ENCODE peak calls at places on chromosomes 4 and X, in ten cellular contexts. K, W, D, N, O, H, G, X, V and S are unnamed samples.

GRCh38 chr4:53861856-53862610 is 202.4 kb downstream of the CHIC2 start:
- DNase-seq in K (no peak), W (peak), D (no peak), N (peak), O (peak), H (peak), G (peak), X (no peak), V (no peak), S (no peak)

GRCh38 chr4:123055943-123056342 is 133.5 kb upstream of the NUDT6 start:
- DNase-seq in K (no peak), W (no peak), D (no peak), N (no peak), O (peak), H (peak), G (no peak), X (no peak), V (no peak), S (no peak)

GRCh38 chr4:141119071-141119470 is 14.2 kb downstream of the RNF150 start:
- DNase-seq in K (no peak), W (no peak), D (no peak), N (no peak), O (no peak), H (no peak), G (no peak), X (no peak), V (no peak), S (no peak)

GRCh38 chrX:40468033-40468979 is 112.5 kb upstream of the ATP6AP2 start:
- DNase-seq in K (no peak), W (peak), D (peak), N (peak), O (peak), H (peak), G (no peak), X (peak), V (peak), S (peak)

GRCh38 chr4:93830090-93830818 is 1.7 kb downstream of the ATOH1 start:
- DNase-seq in K (no peak), W (no peak), D (no peak), N (no peak), O (no peak), H (no peak), G (no peak), X (no peak), V (no peak), S (no peak)

GRCh38 chrX:154761977-154762528 is 611 bp upstream of the DKC1 start:
- DNase-seq in K (no peak), W (no peak), D (no peak), N (no peak), O (no peak), H (peak), G (no peak), X (no peak), V (no peak), S (no peak)

GRCh38 chr4:183797041-183797444 is 108.1 kb upstream of the STOX2 start:
- DNase-seq in K (no peak), W (peak), D (no peak), N (no peak), O (no peak), H (peak), G (no peak), X (no peak), V (no peak), S (no peak)

GRCh38 chr4:4614925-4615678 is 73.3 kb upstream of the STX18 start:
- DNase-seq in K (no peak), W (no peak), D (no peak), N (no peak), O (peak), H (no peak), G (peak), X (no peak), V (no peak), S (no peak)

GRCh38 chr4:8188743-8189550 is 10.1 kb upstream of the SH3TC1 start:
- DNase-seq in K (no peak), W (no peak), D (no peak), N (peak), O (no peak), H (peak), G (no peak), X (no peak), V (no peak), S (no peak)

GRCh38 chr4:156547891-156548290 is 423.7 kb downstream of the PDGFC start:
- DNase-seq in K (no peak), W (no peak), D (no peak), N (peak), O (peak), H (no peak), G (no peak), X (no peak), V (no peak), S (no peak)

GRCh38 chrX:18574591-18574990 is 97.3 kb downstream of the RS1 start:
- DNase-seq in K (no peak), W (peak), D (no peak), N (peak), O (peak), H (peak), G (peak), X (no peak), V (no peak), S (no peak)

GRCh38 chr4:188647820-188648380 is 508.7 kb downstream of the TRIML1 start:
- DNase-seq in K (no peak), W (no peak), D (no peak), N (no peak), O (no peak), H (peak), G (no peak), X (no peak), V (no peak), S (no peak)

GRCh38 chrX:67721321-67721720 is 177.5 kb downstream of the AR start:
- DNase-seq in K (no peak), W (no peak), D (no peak), N (no peak), O (no peak), H (no peak), G (no peak), X (no peak), V (no peak), S (no peak)

GRCh38 chr4:8350326-8350725 is 80.8 kb downstream of the HTRA3 start:
- DNase-seq in K (no peak), W (no peak), D (no peak), N (no peak), O (no peak), H (no peak), G (no peak), X (no peak), V (peak), S (no peak)

GRCh38 chr4:99986792-99987191 is 36.7 kb upstream of the H2AZ1 start:
- DNase-seq in K (no peak), W (no peak), D (no peak), N (no peak), O (no peak), H (no peak), G (no peak), X (no peak), V (no peak), S (no peak)

GRCh38 chrX:9456250-9457074 is 8.4 kb upstream of the TBL1X start:
- DNase-seq in K (no peak), W (no peak), D (no peak), N (no peak), O (no peak), H (no peak), G (no peak), X (peak), V (no peak), S (no peak)

GRCh38 chr4:26916195-26916594 is 55.6 kb downstream of the STIM2 start:
- DNase-seq in K (no peak), W (no peak), D (no peak), N (peak), O (peak), H (peak), G (no peak), X (no peak), V (no peak), S (no peak)

GRCh38 chr4:24425868-24426267 is 158.5 kb downstream of the DHX15 start:
- DNase-seq in K (no peak), W (no peak), D (no peak), N (no peak), O (no peak), H (no peak), G (no peak), X (no peak), V (no peak), S (no peak)

GRCh38 chr4:15779336-15779735 is 1.2 kb downstream of the CD38 start:
- DNase-seq in K (no peak), W (peak), D (no peak), N (peak), O (peak), H (peak), G (peak), X (no peak), V (peak), S (no peak)

GRCh38 chr4:145098675-145099037 is 545 bp downstream of the ABCE1 start:
- DNase-seq in K (no peak), W (peak), D (no peak), N (peak), O (peak), H (peak), G (no peak), X (peak), V (no peak), S (peak)

GRCh38 chr4:22170353-22170752 is 221.8 kb upstream of the KCNIP4 start:
- DNase-seq in K (no peak), W (no peak), D (no peak), N (peak), O (peak), H (peak), G (no peak), X (no peak), V (no peak), S (no peak)

GRCh38 chr4:52102587-52102986 is 51.5 kb downstream of the SPATA18 start:
- DNase-seq in K (no peak), W (peak), D (no peak), N (no peak), O (peak), H (peak), G (no peak), X (no peak), V (no peak), S (no peak)

GRCh38 chr4:7701866-7702649 is 237.6 kb downstream of the AFAP1 start:
- DNase-seq in K (no peak), W (no peak), D (no peak), N (no peak), O (no peak), H (no peak), G (no peak), X (no peak), V (no peak), S (no peak)

GRCh38 chrX:133859336-133859735 is 126.1 kb downstream of the GPC3 start:
- DNase-seq in K (no peak), W (no peak), D (no peak), N (no peak), O (no peak), H (peak), G (no peak), X (no peak), V (no peak), S (no peak)

GRCh38 chrX:56978172-56978571 is 17.2 kb downstream of the SPIN3 start:
- DNase-seq in K (no peak), W (peak), D (peak), N (peak), O (peak), H (peak), G (no peak), X (peak), V (no peak), S (peak)

GRCh38 chrX:1190596-1191145 is 21.8 kb downstream of the CRLF2 start:
- DNase-seq in K (no peak), W (no peak), D (no peak), N (no peak), O (no peak), H (no peak), G (no peak), X (no peak), V (no peak), S (no peak)

GRCh38 chr4:142556048-142556447 is 290.1 kb downstream of the INPP4B start:
- DNase-seq in K (no peak), W (no peak), D (no peak), N (no peak), O (no peak), H (no peak), G (no peak), X (no peak), V (no peak), S (no peak)